ENCODE peak calls at places on chromosomes 16 and 17, in eight cellular contexts. One of them, this sample, is unnamed.

GRCh38 chr17:66383353-66383752 is 80.9 kb downstream of the PRKCA start:
- DNase-seq in CD4-positive, alpha-beta T cell: no peak
- DNase-seq in caudate nucleus: no peak
- DNase-seq in psoas muscle: no peak
- DNase-seq in right lobe of liver: no peak
- DNase-seq in OCI-LY7: no peak
- DNase-seq in sigmoid colon: no peak
- DNase-seq in cardiac muscle cell: no peak
- DNase-seq in this sample: no peak

GRCh38 chr17:74282587-74283370 is 8.7 kb downstream of the DNAI2 start:
- DNase-seq in right lobe of liver: no peak
- DNase-seq in cardiac muscle cell: no peak
- DNase-seq in OCI-LY7: no peak
- DNase-seq in psoas muscle: no peak
- DNase-seq in sigmoid colon: no peak
- DNase-seq in caudate nucleus: no peak
- DNase-seq in CD4-positive, alpha-beta T cell: peak
- DNase-seq in this sample: no peak

GRCh38 chr16:48112603-48113400 is 43.0 kb downstream of the ABCC12 start:
- DNase-seq in OCI-LY7: no peak
- DNase-seq in caudate nucleus: no peak
- DNase-seq in sigmoid colon: no peak
- DNase-seq in cardiac muscle cell: no peak
- DNase-seq in CD4-positive, alpha-beta T cell: no peak
- DNase-seq in psoas muscle: no peak
- DNase-seq in right lobe of liver: no peak
- DNase-seq in this sample: no peak

GRCh38 chr17:37671813-37672544 is 28.7 kb upstream of the DDX52 start:
- DNase-seq in caudate nucleus: no peak
- DNase-seq in sigmoid colon: no peak
- DNase-seq in right lobe of liver: no peak
- DNase-seq in cardiac muscle cell: no peak
- DNase-seq in psoas muscle: no peak
- DNase-seq in OCI-LY7: no peak
- DNase-seq in CD4-positive, alpha-beta T cell: no peak
- DNase-seq in this sample: peak

GRCh38 chr16:48123104-48123788 is 32.5 kb downstream of the ABCC12 start:
- DNase-seq in sigmoid colon: no peak
- DNase-seq in psoas muscle: peak
- DNase-seq in right lobe of liver: no peak
- DNase-seq in OCI-LY7: no peak
- DNase-seq in CD4-positive, alpha-beta T cell: no peak
- DNase-seq in caudate nucleus: peak
- DNase-seq in cardiac muscle cell: no peak
- DNase-seq in this sample: peak

GRCh38 chr17:43935204-43935925 is 6.9 kb downstream of the PPY start:
- DNase-seq in CD4-positive, alpha-beta T cell: no peak
- DNase-seq in right lobe of liver: no peak
- DNase-seq in cardiac muscle cell: no peak
- DNase-seq in OCI-LY7: no peak
- DNase-seq in psoas muscle: no peak
- DNase-seq in sigmoid colon: no peak
- DNase-seq in caudate nucleus: no peak
- DNase-seq in this sample: no peak

GRCh38 chr16:68319185-68319908 is 8.5 kb downstream of the PRMT7 start:
- DNase-seq in right lobe of liver: no peak
- DNase-seq in cardiac muscle cell: no peak
- DNase-seq in caudate nucleus: no peak
- DNase-seq in OCI-LY7: no peak
- DNase-seq in psoas muscle: no peak
- DNase-seq in sigmoid colon: no peak
- DNase-seq in CD4-positive, alpha-beta T cell: no peak
- DNase-seq in this sample: no peak

GRCh38 chr16:66801320-66802105 is at the start of gene TERB1:
- DNase-seq in CD4-positive, alpha-beta T cell: no peak
- DNase-seq in caudate nucleus: no peak
- DNase-seq in sigmoid colon: no peak
- DNase-seq in psoas muscle: no peak
- DNase-seq in OCI-LY7: no peak
- DNase-seq in cardiac muscle cell: no peak
- DNase-seq in right lobe of liver: no peak
- DNase-seq in this sample: no peak

GRCh38 chr17:7294614-7295153 is at the start of gene YBX2:
- DNase-seq in CD4-positive, alpha-beta T cell: peak
- DNase-seq in caudate nucleus: no peak
- DNase-seq in psoas muscle: peak
- DNase-seq in right lobe of liver: peak
- DNase-seq in cardiac muscle cell: peak
- DNase-seq in sigmoid colon: no peak
- DNase-seq in OCI-LY7: peak
- DNase-seq in this sample: no peak

GRCh38 chr17:18314059-18314730 is 599 bp downstream of the TOP3A start:
- DNase-seq in psoas muscle: no peak
- DNase-seq in OCI-LY7: peak
- DNase-seq in right lobe of liver: no peak
- DNase-seq in caudate nucleus: no peak
- DNase-seq in cardiac muscle cell: peak
- DNase-seq in CD4-positive, alpha-beta T cell: no peak
- DNase-seq in sigmoid colon: no peak
- DNase-seq in this sample: no peak

GRCh38 chr16:57675752-57676623 is 7.9 kb downstream of the ADGRG3 start:
- DNase-seq in CD4-positive, alpha-beta T cell: no peak
- DNase-seq in caudate nucleus: no peak
- DNase-seq in OCI-LY7: no peak
- DNase-seq in psoas muscle: no peak
- DNase-seq in cardiac muscle cell: peak
- DNase-seq in right lobe of liver: no peak
- DNase-seq in sigmoid colon: peak
- DNase-seq in this sample: no peak

GRCh38 chr16:2930236-2930635 is 18.5 kb downstream of the FLYWCH1 start:
- DNase-seq in caudate nucleus: no peak
- DNase-seq in right lobe of liver: no peak
- DNase-seq in cardiac muscle cell: no peak
- DNase-seq in CD4-positive, alpha-beta T cell: no peak
- DNase-seq in OCI-LY7: no peak
- DNase-seq in psoas muscle: no peak
- DNase-seq in sigmoid colon: no peak
- DNase-seq in this sample: no peak

GRCh38 chr17:76736349-76737081 is 616 bp downstream of the SRSF2 start:
- DNase-seq in right lobe of liver: peak
- DNase-seq in CD4-positive, alpha-beta T cell: peak
- DNase-seq in caudate nucleus: peak
- DNase-seq in cardiac muscle cell: peak
- DNase-seq in sigmoid colon: peak
- DNase-seq in psoas muscle: peak
- DNase-seq in OCI-LY7: peak
- DNase-seq in this sample: no peak

GRCh38 chr16:2160915-2161551 is 5.5 kb downstream of the TRAF7 start:
- DNase-seq in OCI-LY7: no peak
- DNase-seq in sigmoid colon: peak
- DNase-seq in CD4-positive, alpha-beta T cell: no peak
- DNase-seq in psoas muscle: peak
- DNase-seq in caudate nucleus: no peak
- DNase-seq in cardiac muscle cell: no peak
- DNase-seq in right lobe of liver: peak
- DNase-seq in this sample: no peak

GRCh38 chr16:28823719-28824547 is 1.1 kb downstream of the ATXN2L start:
- DNase-seq in caudate nucleus: peak
- DNase-seq in CD4-positive, alpha-beta T cell: peak
- DNase-seq in right lobe of liver: peak
- DNase-seq in cardiac muscle cell: peak
- DNase-seq in sigmoid colon: peak
- DNase-seq in OCI-LY7: peak
- DNase-seq in psoas muscle: peak
- DNase-seq in this sample: peak

GRCh38 chr17:6914711-6915110 is 81.1 kb upstream of the ALOX12 start:
- DNase-seq in CD4-positive, alpha-beta T cell: peak
- DNase-seq in psoas muscle: no peak
- DNase-seq in OCI-LY7: no peak
- DNase-seq in sigmoid colon: no peak
- DNase-seq in caudate nucleus: no peak
- DNase-seq in right lobe of liver: no peak
- DNase-seq in cardiac muscle cell: no peak
- DNase-seq in this sample: no peak

GRCh38 chr17:58564971-58565370 is 50.5 kb upstream of the MTMR4 start:
- DNase-seq in caudate nucleus: no peak
- DNase-seq in sigmoid colon: no peak
- DNase-seq in psoas muscle: no peak
- DNase-seq in CD4-positive, alpha-beta T cell: no peak
- DNase-seq in right lobe of liver: no peak
- DNase-seq in OCI-LY7: peak
- DNase-seq in cardiac muscle cell: no peak
- DNase-seq in this sample: no peak

GRCh38 chr16:67529639-67530012 is 997 bp downstream of the RIPOR1 start:
- DNase-seq in CD4-positive, alpha-beta T cell: no peak
- DNase-seq in OCI-LY7: peak
- DNase-seq in psoas muscle: no peak
- DNase-seq in caudate nucleus: no peak
- DNase-seq in cardiac muscle cell: no peak
- DNase-seq in sigmoid colon: no peak
- DNase-seq in right lobe of liver: no peak
- DNase-seq in this sample: no peak

GRCh38 chr17:29625037-29625750 is 2.5 kb upstream of the CORO6 start:
- DNase-seq in psoas muscle: peak
- DNase-seq in CD4-positive, alpha-beta T cell: no peak
- DNase-seq in sigmoid colon: peak
- DNase-seq in cardiac muscle cell: no peak
- DNase-seq in right lobe of liver: no peak
- DNase-seq in caudate nucleus: peak
- DNase-seq in OCI-LY7: no peak
- DNase-seq in this sample: no peak

GRCh38 chr17:81926451-81927144 is 937 bp downstream of the MAFG start:
- DNase-seq in sigmoid colon: peak
- DNase-seq in psoas muscle: peak
- DNase-seq in right lobe of liver: peak
- DNase-seq in CD4-positive, alpha-beta T cell: peak
- DNase-seq in cardiac muscle cell: peak
- DNase-seq in OCI-LY7: peak
- DNase-seq in caudate nucleus: peak
- DNase-seq in this sample: no peak

GRCh38 chr17:2101448-2102257 is 46.8 kb downstream of the HIC1 start:
- DNase-seq in CD4-positive, alpha-beta T cell: peak
- DNase-seq in sigmoid colon: no peak
- DNase-seq in psoas muscle: peak
- DNase-seq in caudate nucleus: no peak
- DNase-seq in OCI-LY7: no peak
- DNase-seq in cardiac muscle cell: no peak
- DNase-seq in right lobe of liver: no peak
- DNase-seq in this sample: no peak

GRCh38 chr17:3916825-3917224 is 560 bp upstream of the P2RX1 start:
- DNase-seq in cardiac muscle cell: no peak
- DNase-seq in sigmoid colon: no peak
- DNase-seq in psoas muscle: no peak
- DNase-seq in OCI-LY7: no peak
- DNase-seq in CD4-positive, alpha-beta T cell: no peak
- DNase-seq in right lobe of liver: no peak
- DNase-seq in caudate nucleus: no peak
- DNase-seq in this sample: no peak

GRCh38 chr17:3914319-3914685 is 2.0 kb downstream of the P2RX1 start:
- DNase-seq in right lobe of liver: no peak
- DNase-seq in caudate nucleus: no peak
- DNase-seq in psoas muscle: no peak
- DNase-seq in cardiac muscle cell: no peak
- DNase-seq in OCI-LY7: peak
- DNase-seq in CD4-positive, alpha-beta T cell: no peak
- DNase-seq in sigmoid colon: no peak
- DNase-seq in this sample: no peak

GRCh38 chr17:3917391-3917931 is 1.2 kb upstream of the P2RX1 start:
- DNase-seq in sigmoid colon: no peak
- DNase-seq in right lobe of liver: no peak
- DNase-seq in psoas muscle: peak
- DNase-seq in OCI-LY7: no peak
- DNase-seq in caudate nucleus: no peak
- DNase-seq in cardiac muscle cell: peak
- DNase-seq in CD4-positive, alpha-beta T cell: no peak
- DNase-seq in this sample: no peak

GRCh38 chr17:3916013-3916696 is at the start of gene P2RX1:
- DNase-seq in OCI-LY7: peak
- DNase-seq in psoas muscle: no peak
- DNase-seq in cardiac muscle cell: no peak
- DNase-seq in sigmoid colon: no peak
- DNase-seq in caudate nucleus: no peak
- DNase-seq in right lobe of liver: no peak
- DNase-seq in CD4-positive, alpha-beta T cell: no peak
- DNase-seq in this sample: no peak

GRCh38 chr17:3915642-3916012 is 638 bp downstream of the P2RX1 start:
- DNase-seq in psoas muscle: no peak
- DNase-seq in caudate nucleus: no peak
- DNase-seq in cardiac muscle cell: no peak
- DNase-seq in CD4-positive, alpha-beta T cell: no peak
- DNase-seq in OCI-LY7: no peak
- DNase-seq in sigmoid colon: no peak
- DNase-seq in right lobe of liver: no peak
- DNase-seq in this sample: no peak
- H3K27ac ChIP-seq in psoas muscle: no peak
- H3K27ac ChIP-seq in caudate nucleus: no peak
- H3K27ac ChIP-seq in cardiac muscle cell: peak
- H3K27ac ChIP-seq in CD4-positive, alpha-beta T cell: no peak
- H3K27ac ChIP-seq in OCI-LY7: no peak
- H3K27ac ChIP-seq in sigmoid colon: peak
- H3K27ac ChIP-seq in right lobe of liver: peak
- H3K27ac ChIP-seq in this sample: no peak

GRCh38 chr17:64386412-64387144 is 4.1 kb downstream of the PECAM1 start:
- DNase-seq in OCI-LY7: no peak
- DNase-seq in psoas muscle: no peak
- DNase-seq in right lobe of liver: peak
- DNase-seq in sigmoid colon: no peak
- DNase-seq in caudate nucleus: no peak
- DNase-seq in CD4-positive, alpha-beta T cell: no peak
- DNase-seq in cardiac muscle cell: no peak
- DNase-seq in this sample: no peak
- H3K27ac ChIP-seq in OCI-LY7: no peak
- H3K27ac ChIP-seq in psoas muscle: peak
- H3K27ac ChIP-seq in right lobe of liver: peak
- H3K27ac ChIP-seq in sigmoid colon: peak
- H3K27ac ChIP-seq in caudate nucleus: no peak
- H3K27ac ChIP-seq in CD4-positive, alpha-beta T cell: no peak
- H3K27ac ChIP-seq in cardiac muscle cell: no peak
- H3K27ac ChIP-seq in this sample: no peak

GRCh38 chr17:9072626-9073339 is 51.5 kb downstream of the NTN1 start:
- DNase-seq in psoas muscle: peak
- DNase-seq in sigmoid colon: peak
- DNase-seq in OCI-LY7: no peak
- DNase-seq in cardiac muscle cell: no peak
- DNase-seq in caudate nucleus: no peak
- DNase-seq in CD4-positive, alpha-beta T cell: no peak
- DNase-seq in right lobe of liver: peak
- DNase-seq in this sample: no peak
- H3K27ac ChIP-seq in psoas muscle: no peak
- H3K27ac ChIP-seq in sigmoid colon: peak
- H3K27ac ChIP-seq in OCI-LY7: no peak
- H3K27ac ChIP-seq in cardiac muscle cell: no peak
- H3K27ac ChIP-seq in caudate nucleus: no peak
- H3K27ac ChIP-seq in CD4-positive, alpha-beta T cell: no peak
- H3K27ac ChIP-seq in right lobe of liver: no peak
- H3K27ac ChIP-seq in this sample: no peak

DNA sequence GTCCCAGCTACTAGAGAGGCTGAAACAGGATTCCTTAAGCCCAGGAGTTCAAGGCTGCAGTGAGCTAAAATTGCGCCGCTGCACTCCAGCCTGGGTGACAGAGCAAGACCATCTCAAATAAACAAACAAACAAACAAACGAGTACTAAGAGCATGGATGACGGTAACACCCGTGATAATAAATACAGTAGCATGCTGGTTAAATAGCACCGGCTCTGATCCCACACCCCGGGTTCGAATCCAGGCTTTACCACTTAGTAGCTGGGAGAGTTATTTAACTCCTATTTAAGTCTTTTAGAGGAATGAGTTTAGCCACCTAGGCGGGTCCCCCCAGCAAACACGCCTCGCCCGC is 302 bp upstream of the METTL22 start:
- DNase-seq in sigmoid colon: no peak
- DNase-seq in cardiac muscle cell: no peak
- DNase-seq in caudate nucleus: no peak
- DNase-seq in CD4-positive, alpha-beta T cell: no peak
- DNase-seq in psoas muscle: no peak
- DNase-seq in right lobe of liver: no peak
- DNase-seq in OCI-LY7: no peak
- DNase-seq in this sample: no peak
- H3K27ac ChIP-seq in sigmoid colon: peak
- H3K27ac ChIP-seq in cardiac muscle cell: peak
- H3K27ac ChIP-seq in caudate nucleus: no peak
- H3K27ac ChIP-seq in CD4-positive, alpha-beta T cell: no peak
- H3K27ac ChIP-seq in psoas muscle: peak
- H3K27ac ChIP-seq in right lobe of liver: peak
- H3K27ac ChIP-seq in OCI-LY7: no peak
- H3K27ac ChIP-seq in this sample: peak

This sample was measured in Panc1.